ENCODE peak calls at places on chromosomes 5 and 9, in six cellular contexts. S is HS-5; A is sciatic nerve; N is activated naive CD4-positive, alpha-beta T cell; F is iPS DF 19.7; Q is left kidney. Y is an unnamed sample.

GRCh38 chr9:102966999-102967398 is 28.1 kb upstream of the CYLC2 start:
- DNase-seq in S (no peak), Q (no peak), A (no peak), N (no peak), F (no peak), Y (no peak)

GRCh38 chr5:133273661-133274596 is 222.1 kb downstream of the HSPA4 start:
- DNase-seq in Q (peak; percentile 44), F (no peak), N (no peak), S (no peak), A (no peak), Y (no peak)

GRCh38 chr5:6573651-6574101 is 59.2 kb downstream of the NSUN2 start:
- DNase-seq in F (no peak), A (no peak), Q (no peak), S (no peak), N (no peak), Y (no peak)

GRCh38 chr5:53008751-53009150 is 19.6 kb downstream of the ITGA2 start:
- DNase-seq in N (no peak), Q (no peak), S (no peak), F (no peak), A (no peak), Y (no peak)

GRCh38 chr5:111295649-111296048 is 71.5 kb downstream of the CAMK4 start:
- DNase-seq in S (no peak), F (no peak), A (no peak), Q (no peak), N (no peak), Y (no peak)

GRCh38 chr5:42784132-42784531 is 27.5 kb downstream of the CCDC152 start:
- DNase-seq in A (no peak), Q (no peak), F (no peak), N (no peak), S (no peak), Y (no peak)

GRCh38 chr5:776862-777711 is 7.4 kb downstream of the ZDHHC11B start:
- DNase-seq in S (no peak), Q (peak; percentile 89), F (no peak), A (peak; percentile 63), N (no peak), Y (no peak)

GRCh38 chr5:89722538-89722937 is 687.0 kb downstream of the CETN3 start:
- DNase-seq in Q (no peak), F (no peak), A (no peak), S (no peak), N (no peak), Y (no peak)

GRCh38 chr9:120735415-120736126 is 21.3 kb upstream of the MEGF9 start:
- DNase-seq in N (no peak), F (no peak), S (no peak), A (no peak), Q (no peak), Y (no peak)

GRCh38 chr9:36833954-36834353 is 200.1 kb downstream of the PAX5 start:
- DNase-seq in Q (peak; percentile 47), A (peak; percentile 33), N (no peak), S (no peak), F (peak; percentile 17), Y (no peak)

GRCh38 chr9:78292716-78293497 is 4.0 kb upstream of the PSAT1 start:
- DNase-seq in Q (no peak), A (no peak), S (no peak), N (no peak), F (no peak), Y (no peak)

GRCh38 chr5:137714494-137714893 is 21.4 kb downstream of the KLHL3 start:
- DNase-seq in S (no peak), F (no peak), A (no peak), Q (no peak), N (no peak), Y (no peak)